ENCODE peak calls at places on chromosomes 4 and X, in ten cellular contexts. J is GM12878; Y is upper lobe of right lung; W is psoas muscle; F is heart left ventricle; G is lower lobe of right lung; Z is PC-3; C is CD8-positive, alpha-beta T cell; M is A549; O is pancreas. D is an unnamed sample.

GRCh38 chr4:32858971-32859370 is 2138.8 kb downstream of the PCDH7 start:
- ATAC-seq in Z (peak; percentile 89), J (no peak), C (no peak), M (no peak), F (no peak), G (no peak), O (no peak), Y (no peak), W (no peak), D (no peak)

GRCh38 chrX:20061869-20062254 is 54.8 kb downstream of the MAP7D2 start:
- ATAC-seq in O (no peak), F (no peak), W (no peak), Z (peak; percentile 75), G (peak; percentile 68), J (peak; percentile 11), M (peak; percentile 64), C (no peak), Y (peak; percentile 79), D (no peak)

GRCh38 chrX:1248381-1249061 is 20.1 kb upstream of the CSF2RA start:
- ATAC-seq in J (no peak), Y (no peak), W (no peak), G (no peak), F (no peak), O (no peak), Z (no peak), C (no peak), M (peak; percentile 45), D (no peak)

GRCh38 chr4:184762100-184762499 is 28.2 kb upstream of the CENPU start:
- ATAC-seq in Z (no peak), G (no peak), O (no peak), J (peak; percentile 97), C (peak; percentile 98), W (no peak), M (no peak), Y (peak; percentile 41), F (no peak), D (no peak)

GRCh38 chr4:176882201-176882600 is 89.5 kb upstream of the VEGFC start:
- ATAC-seq in C (no peak), Y (no peak), F (no peak), M (no peak), W (no peak), O (no peak), J (no peak), G (no peak), Z (no peak), D (no peak)

GRCh38 chrX:13261348-13261747 is 58.5 kb downstream of the ATXN3L start:
- ATAC-seq in M (no peak), C (no peak), Z (no peak), G (no peak), J (no peak), O (no peak), Y (no peak), F (no peak), W (no peak), D (no peak)

GRCh38 chrX:83511208-83511607 is 3.1 kb downstream of the POU3F4 start:
- ATAC-seq in G (no peak), W (no peak), Z (no peak), C (no peak), F (no peak), J (no peak), O (peak; percentile 31), Y (no peak), M (no peak), D (no peak)

GRCh38 chrX:118975831-118976598 is 1.6 kb downstream of the LONRF3 start:
- ATAC-seq in G (peak; percentile 92), F (peak; percentile 56), J (peak; percentile 54), Y (peak; percentile 88), Z (peak; percentile 54), O (peak; percentile 67), M (peak; percentile 74), W (peak; percentile 87), C (peak; percentile 54), D (peak; percentile 82)

GRCh38 chrX:107712231-107713204 is 63.1 kb downstream of the TSC22D3 start:
- ATAC-seq in F (peak; percentile 19), C (peak; percentile 8), M (no peak), G (peak; percentile 6), J (no peak), Z (no peak), Y (peak; percentile 11), O (no peak), W (peak; percentile 45), D (peak; percentile 22)

GRCh38 chr4:101910786-101911373 is 120.3 kb downstream of the BANK1 start:
- ATAC-seq in C (no peak), M (no peak), F (no peak), Y (peak; percentile 48), O (no peak), J (no peak), G (peak; percentile 74), W (no peak), Z (no peak), D (no peak)

GRCh38 chr4:184647391-184648101 is 1.7 kb downstream of the CASP3 start:
- ATAC-seq in G (no peak), J (no peak), F (no peak), Z (peak; percentile 6), Y (no peak), O (no peak), M (no peak), W (no peak), C (no peak), D (no peak)

GRCh38 chr4:123259676-123260428 is 136.7 kb upstream of the SPRY1 start:
- ATAC-seq in J (no peak), C (no peak), Y (no peak), O (no peak), M (no peak), Z (no peak), G (no peak), F (peak; percentile 58), W (no peak), D (no peak)

GRCh38 chrX:15856580-15856979 is 2.0 kb upstream of the AP1S2 start:
- ATAC-seq in Z (no peak), G (no peak), M (no peak), J (no peak), W (no peak), Y (no peak), C (no peak), O (no peak), F (no peak), D (no peak)
- H3K4me3 ChIP-seq in Z (no peak overlapping the region), G (no peak overlapping the region), M (no peak overlapping the region), J (peak overlapping the region; percentile 31), W (peak overlapping the region; percentile 10), Y (no peak overlapping the region), C (no peak overlapping the region), O (no peak overlapping the region), F (no peak overlapping the region), D (no peak overlapping the region)

GRCh38 chr4:93947318-93947717 is 118.8 kb downstream of the ATOH1 start:
- ATAC-seq in C (no peak), J (no peak), Y (no peak), F (no peak), W (no peak), Z (no peak), G (no peak), O (no peak), M (no peak), D (no peak)
- H3K4me3 ChIP-seq in C (no peak overlapping the region), J (no peak overlapping the region), Y (no peak overlapping the region), F (no peak overlapping the region), W (no peak overlapping the region), Z (no peak overlapping the region), G (no peak overlapping the region), O (no peak overlapping the region), M (no peak overlapping the region), D (no peak overlapping the region)

GRCh38 chrX:38871129-38872029 is 70.1 kb downstream of the MID1IP1 start:
- ATAC-seq in C (no peak), G (no peak), Z (no peak), M (no peak), W (no peak), Y (no peak), F (no peak), O (no peak), J (no peak), D (no peak)

GRCh38 chrX:38868941-38869378 is 67.7 kb downstream of the MID1IP1 start:
- ATAC-seq in J (peak; percentile 56), C (no peak), O (peak; percentile 15), M (no peak), G (peak; percentile 71), Y (peak; percentile 74), Z (peak; percentile 79), W (peak; percentile 88), F (peak; percentile 75), D (peak; percentile 75)

DNA sequence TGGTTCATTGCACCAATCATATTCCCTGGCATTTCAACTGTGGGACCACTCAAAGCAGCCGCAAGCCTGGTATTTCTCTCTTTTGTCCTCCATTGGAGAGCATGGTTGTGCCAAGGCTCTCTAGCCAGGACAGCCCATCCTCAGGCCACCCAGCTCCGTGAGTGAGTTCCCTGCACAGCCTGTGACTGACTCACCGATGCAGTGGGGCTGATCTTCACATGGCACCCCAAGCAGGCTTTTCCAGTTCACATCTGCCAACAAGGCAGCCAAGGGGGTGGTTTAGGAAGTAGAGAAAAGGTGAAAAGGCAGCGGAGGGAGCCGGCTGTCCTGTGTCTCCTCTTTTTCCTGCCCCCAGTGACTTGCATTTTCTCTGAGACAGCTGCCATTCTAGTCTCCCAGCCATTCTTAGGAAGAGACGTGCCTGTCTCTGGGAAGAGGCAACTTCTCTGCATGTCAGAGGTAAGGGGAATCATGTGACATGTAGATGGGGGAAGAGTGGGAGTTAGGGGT is 69.2 kb downstream of the MID1IP1 start:
- ATAC-seq in O (peak; percentile 35), M (no peak), W (peak; percentile 67), C (no peak), F (no peak), Y (peak; percentile 80), J (no peak), G (peak; percentile 57), Z (peak; percentile 70), D (no peak)
- H3K4me3 ChIP-seq in O (no peak overlapping the region), M (no peak overlapping the region), W (peak overlapping the region; percentile 48), C (no peak overlapping the region), F (no peak overlapping the region), Y (no peak overlapping the region), J (no peak overlapping the region), G (no peak overlapping the region), Z (peak overlapping the region; percentile 55), D (no peak overlapping the region)

GRCh38 chr4:168835880-168836454 is 174.1 kb downstream of the CBR4 start:
- ATAC-seq in O (no peak), M (no peak), F (no peak), J (no peak), Y (no peak), C (no peak), W (no peak), Z (no peak), G (no peak), D (no peak)

GRCh38 chr4:168830777-168831512 is 179.1 kb downstream of the CBR4 start:
- ATAC-seq in Z (peak; percentile 42), C (no peak), G (no peak), F (no peak), O (no peak), W (no peak), M (peak; percentile 42), J (peak; percentile 18), Y (no peak), D (no peak)

GRCh38 chr4:168831919-168832745 is 177.9 kb downstream of the CBR4 start:
- ATAC-seq in Y (peak; percentile 95), F (peak; percentile 56), W (peak; percentile 95), J (peak; percentile 91), O (peak; percentile 97), G (peak; percentile 93), Z (peak; percentile 80), M (peak; percentile 87), C (peak; percentile 85), D (peak; percentile 90)

GRCh38 chr4:168832746-168833575 is 177.1 kb downstream of the CBR4 start:
- ATAC-seq in J (peak; percentile 11), F (peak; percentile 27), G (peak; percentile 59), M (peak; percentile 53), Y (peak; percentile 31), Z (peak; percentile 16), W (peak; percentile 21), C (no peak), O (peak; percentile 41), D (peak; percentile 31)

DNA sequence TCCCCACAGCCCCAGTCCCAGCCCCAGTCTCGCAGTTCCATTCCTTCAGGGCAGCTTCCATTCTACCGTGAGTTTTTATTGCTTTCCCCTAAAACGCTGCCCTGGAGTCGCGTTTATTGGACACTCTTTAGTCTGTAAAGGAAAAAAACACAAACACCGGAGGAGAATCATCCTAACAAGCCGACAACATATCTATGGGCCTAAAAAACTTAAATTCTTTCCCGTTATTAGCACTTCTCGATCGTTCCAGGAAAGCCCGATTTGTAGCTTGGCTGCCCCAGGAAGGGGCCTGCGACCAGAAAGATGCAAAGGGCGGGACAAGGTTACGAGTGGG is 178.5 kb downstream of the CBR4 start:
- ATAC-seq in Z (peak; percentile 27), W (no peak), G (no peak), F (no peak), O (peak; percentile 10), C (no peak), M (peak; percentile 36), J (peak; percentile 12), Y (no peak), D (peak; percentile 10)
- H3K4me3 ChIP-seq in Z (peak overlapping the region; percentile 96), W (peak overlapping the region; percentile 73), G (peak overlapping the region; percentile 77), F (peak overlapping the region; percentile 74), O (peak overlapping the region; percentile 42), C (peak overlapping the region; percentile 59), M (peak overlapping the region; percentile 99), J (peak overlapping the region; percentile 59), Y (peak overlapping the region; percentile 67), D (peak overlapping the region; percentile 87)